ENCODE peak calls at places on chromosomes 7 and 10, in six cellular contexts. J is sigmoid colon, H is psoas muscle, Y is colonic mucosa, M is pancreas, C is cardiac muscle cell. W is an unnamed sample.
A peak's percentile ranks its signal among the peaks of the same experiment; 100 is the strongest.

GRCh38 chr7:33191326-33191725 is 62.0 kb downstream of the BBS9 start:
- DNase-seq in J (no peak), H (no peak), Y (no peak), M (no peak), C (no peak), W (no peak)

GRCh38 chr7:158484801-158485531 is 102.7 kb downstream of the PTPRN2 start:
- DNase-seq in J (no peak), H (no peak), Y (no peak), M (no peak), C (no peak), W (no peak)

GRCh38 chr7:119842337-119842736 is 430.6 kb upstream of the KCND2 start:
- DNase-seq in J (no peak), H (no peak), Y (no peak), M (no peak), C (no peak), W (no peak)

GRCh38 chr10:58178811-58179210 is 88.9 kb downstream of the IPMK start:
- DNase-seq in J (no peak), H (no peak), Y (no peak), M (no peak), C (no peak), W (no peak)

GRCh38 chr10:88092975-88093374 is 229.6 kb downstream of the PTEN start:
- DNase-seq in J (no peak), H (no peak), Y (no peak), M (no peak), C (peak; percentile 86), W (no peak)

GRCh38 chr10:27383595-27384542 is 120.2 kb upstream of the RAB18 start:
- DNase-seq in J (no peak), H (no peak), Y (no peak), M (no peak), C (no peak), W (no peak)

GRCh38 chr10:96910488-96911395 is 78.6 kb downstream of the LCOR start:
- DNase-seq in J (no peak), H (no peak), Y (no peak), M (no peak), C (peak; percentile 60), W (no peak)

GRCh38 chr7:29146082-29146706 is at the start of gene CPVL:
- DNase-seq in J (peak; percentile 87), H (peak; percentile 55), Y (peak; percentile 59), M (peak; percentile 36), C (peak; percentile 77), W (no peak)

GRCh38 chr7:83936056-83936703 is 258.4 kb downstream of the SEMA3A start:
- DNase-seq in J (peak; percentile 72), H (peak; percentile 14), Y (peak; percentile 59), M (peak; percentile 21), C (peak; percentile 82), W (no peak)

GRCh38 chr10:122192142-122192541 is 79.0 kb upstream of the BTBD16 start:
- DNase-seq in J (peak; percentile 75), H (no peak), Y (no peak), M (no peak), C (peak; percentile 89), W (no peak)

GRCh38 chr10:82558208-82558607 is 683.2 kb downstream of the NRG3 start:
- DNase-seq in J (no peak), H (no peak), Y (no peak), M (no peak), C (no peak), W (no peak)

GRCh38 chr10:101770331-101771215 is 5.3 kb downstream of the FGF8 start:
- DNase-seq in J (peak; percentile 46), H (no peak), Y (no peak), M (no peak), C (no peak), W (no peak)

GRCh38 chr10:23314835-23315239 is 29.8 kb downstream of the C10orf67 start:
- DNase-seq in J (no peak), H (no peak), Y (peak; percentile 63), M (no peak), C (peak; percentile 82), W (peak; percentile 34)

DNA sequence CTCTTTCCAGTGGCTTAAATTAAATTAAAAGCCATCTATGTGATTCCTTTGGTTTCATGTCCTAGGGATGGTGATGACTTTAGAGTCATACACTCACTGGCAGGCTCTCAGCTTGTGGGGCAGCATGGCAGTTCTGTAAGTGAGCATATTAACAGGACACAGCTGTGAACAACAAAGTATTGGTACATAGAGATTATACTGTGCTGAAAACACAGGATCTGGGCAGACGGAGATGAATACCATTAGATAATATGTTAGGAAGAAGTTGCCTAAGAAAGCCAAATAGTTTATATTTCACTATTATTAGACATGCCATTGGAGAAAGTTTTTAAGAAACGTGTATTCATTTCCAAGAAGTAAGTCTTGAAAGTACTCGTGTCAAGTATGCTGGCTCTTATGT is 274.6 kb downstream of the INHBA start:
- DNase-seq in J (no peak), H (no peak), Y (no peak), M (no peak), C (no peak), W (no peak)
- H3K27ac ChIP-seq in J (no peak overlapping the region), H (no peak overlapping the region), Y (no peak overlapping the region), M (no peak overlapping the region), C (no peak overlapping the region), W (no peak overlapping the region)

DNA sequence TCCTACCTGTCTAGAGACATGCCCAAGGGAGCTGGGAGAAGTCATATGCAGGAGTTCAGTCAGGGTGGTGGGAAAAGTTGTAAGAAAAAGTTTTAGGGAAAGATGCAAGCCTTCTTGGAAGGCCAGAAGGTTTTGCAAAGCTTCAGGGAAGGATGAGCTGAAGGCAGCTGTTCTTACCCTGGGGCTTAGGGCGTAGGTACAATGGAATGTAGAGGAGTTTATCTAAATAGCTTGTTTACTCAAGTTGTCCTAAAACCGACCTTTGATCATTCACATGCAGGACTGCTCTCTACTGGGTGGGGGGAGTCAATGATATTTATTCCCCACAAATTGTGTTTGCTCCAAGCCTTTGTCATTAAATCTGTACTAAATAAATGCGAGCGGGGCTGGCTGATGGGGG is 277.0 kb downstream of the CRPPA start:
- DNase-seq in J (no peak), H (no peak), Y (no peak), M (no peak), C (no peak), W (no peak)
- H3K27me3 ChIP-seq in J (no peaks in the 10 kb centered on the region), H (no peaks in the 10 kb centered on the region), Y (no peaks in the 10 kb centered on the region), M (no peaks in the 10 kb centered on the region), C (no peaks in the 10 kb centered on the region), W (no peaks in the 10 kb centered on the region)

GRCh38 chr10:69578508-69578991 is 5.3 kb upstream of the NEUROG3 start:
- DNase-seq in J (no peak), H (no peak), Y (no peak), M (no peak), C (no peak), W (no peak)

GRCh38 chr10:69579661-69580060 is 6.4 kb upstream of the NEUROG3 start:
- DNase-seq in J (no peak), H (no peak), Y (no peak), M (no peak), C (no peak), W (no peak)

GRCh38 chr10:69583106-69583505 is 9.9 kb upstream of the NEUROG3 start:
- DNase-seq in J (no peak), H (no peak), Y (no peak), M (no peak), C (no peak), W (no peak)

GRCh38 chr10:69577268-69578232 is 4.3 kb upstream of the NEUROG3 start:
- DNase-seq in J (no peak), H (no peak), Y (no peak), M (no peak), C (no peak), W (no peak)

DNA sequence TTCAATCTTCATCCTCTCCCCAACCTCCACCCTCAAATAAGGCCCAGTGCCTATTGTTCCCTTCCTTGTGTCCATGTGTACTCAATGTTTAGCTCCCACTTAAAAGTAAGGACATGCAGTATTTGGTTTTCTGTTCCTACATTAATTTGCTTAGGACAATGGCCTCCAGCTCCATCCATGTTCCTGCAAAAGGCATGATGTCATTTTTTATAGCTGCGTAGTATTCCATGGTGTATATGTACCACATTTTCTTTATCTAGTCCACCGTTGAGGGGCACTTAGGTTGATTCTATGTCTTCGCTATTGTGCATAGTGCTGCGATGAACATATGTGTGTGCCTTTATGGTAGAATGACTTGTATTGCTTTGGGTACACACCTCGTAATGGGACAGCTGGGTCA is 7.2 kb upstream of the NEUROG3 start:
- DNase-seq in J (no peak), H (no peak), Y (no peak), M (no peak), C (no peak), W (no peak)
- H3K27ac ChIP-seq in J (no peak overlapping the region), H (no peak overlapping the region), Y (no peak overlapping the region), M (no peak overlapping the region), C (no peak overlapping the region), W (no peak overlapping the region)

GRCh38 chr10:54094321-54094720 is 706.7 kb downstream of the PCDH15 start:
- DNase-seq in J (no peak), H (no peak), Y (no peak), M (no peak), C (peak; percentile 57), W (no peak)

GRCh38 chr10:54096892-54097291 is 704.1 kb downstream of the PCDH15 start:
- DNase-seq in J (no peak), H (no peak), Y (no peak), M (no peak), C (no peak), W (no peak)

DNA sequence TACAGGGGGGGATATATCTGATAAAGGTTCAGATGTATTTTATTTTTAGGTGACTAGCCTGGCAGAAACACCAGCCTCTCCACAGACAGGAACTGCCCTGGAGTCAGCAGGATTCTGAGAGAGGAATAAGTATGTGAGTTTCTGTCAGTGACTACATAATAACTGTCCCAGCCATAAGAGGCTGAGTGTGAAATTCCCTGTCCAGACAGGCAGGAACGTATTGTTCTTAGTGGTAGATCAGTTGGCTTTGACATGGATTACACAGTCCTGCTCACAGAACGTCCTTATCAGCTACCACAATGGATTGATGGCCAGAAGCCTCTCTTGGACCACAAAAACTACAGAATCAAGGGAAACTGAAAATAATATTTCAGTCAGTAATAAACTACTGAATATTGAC is 709.8 kb downstream of the PCDH15 start:
- DNase-seq in J (no peak), H (no peak), Y (no peak), M (no peak), C (peak; percentile 36), W (no peak)
- H3K27me3 ChIP-seq in J (no peaks in the 10 kb centered on the region), H (no peaks in the 10 kb centered on the region), Y (no peaks in the 10 kb centered on the region), M (no peaks in the 10 kb centered on the region), C (no peaks in the 10 kb centered on the region), W (no peaks in the 10 kb centered on the region)

GRCh38 chr10:117224036-117224430 is 16.9 kb upstream of the SLC18A2 start:
- DNase-seq in J (peak; percentile 9), H (no peak), Y (no peak), M (no peak), C (no peak), W (no peak)
- H3K27ac ChIP-seq in J (no peak overlapping the region), H (no peak overlapping the region), Y (no peak overlapping the region), M (no peak overlapping the region), C (no peak overlapping the region), W (no peak overlapping the region)

DNA sequence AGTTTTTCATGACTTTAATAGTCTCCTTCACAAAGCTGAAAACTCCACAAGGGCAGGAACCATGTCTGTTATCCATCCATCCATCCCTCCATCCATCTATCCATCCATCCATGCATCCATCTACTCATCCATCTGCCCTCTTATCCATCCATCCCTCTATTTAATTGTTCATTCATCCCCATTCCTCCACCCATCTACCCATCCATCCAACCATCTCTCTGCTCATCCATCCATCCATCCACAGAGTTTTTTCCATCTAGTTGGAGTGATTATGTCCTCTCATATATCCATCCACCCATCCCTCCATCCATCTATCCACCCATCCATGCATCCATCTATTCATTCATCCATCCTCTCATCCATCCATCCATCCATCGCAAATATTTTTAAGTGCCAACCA is 237.9 kb downstream of the EMX2 start:
- DNase-seq in J (no peak), H (no peak), Y (no peak), M (no peak), C (no peak), W (no peak)
- H3K27me3 ChIP-seq in J (no peaks in the 10 kb centered on the region), H (no peaks in the 10 kb centered on the region), Y (no peaks in the 10 kb centered on the region), M (no peaks in the 10 kb centered on the region), C (peaks cover 36% of the 10 kb centered on the region), W (no peaks in the 10 kb centered on the region)

GRCh38 chr7:768881-769504 is 41.9 kb upstream of the PRKAR1B start:
- DNase-seq in J (peak; percentile 82), H (peak; percentile 70), Y (no peak), M (no peak), C (peak; percentile 67), W (no peak)
- H3K27ac ChIP-seq in J (peak overlapping the region; percentile 87), H (peak overlapping the region; percentile 74), Y (no peak overlapping the region), M (no peak overlapping the region), C (no peak overlapping the region), W (no peak overlapping the region)